ENCODE peak calls at places on chromosome 16, in five cellular contexts. W, D, S, H and F are unnamed samples.

GRCh38 chr16:54287018-54287757 is 601 bp upstream of the IRX3 start:
- DNase-seq in W (no peak), D (no peak), S (no peak), H (no peak), F (no peak)

GRCh38 chr16:59633996-59634579 is 900.0 kb upstream of the GOT2 start:
- DNase-seq in W (no peak), D (no peak), S (peak), H (no peak), F (peak)

GRCh38 chr16:80806957-80807356 is 2.6 kb upstream of the CDYL2 start:
- DNase-seq in W (no peak), D (no peak), S (peak), H (no peak), F (peak)

GRCh38 chr16:726438-727290 is at the start of the genes CCDC78 and HAGHL:
- DNase-seq in W (peak), D (no peak), S (no peak), H (peak), F (peak)

GRCh38 chr16:65415460-65415859 is 293.6 kb upstream of the CDH11 start:
- DNase-seq in W (no peak), D (no peak), S (peak), H (no peak), F (no peak)

GRCh38 chr16:70715113-70715711 is 29.4 kb upstream of the MTSS2 start:
- DNase-seq in W (peak), D (peak), S (peak), H (peak), F (peak)

GRCh38 chr16:30335598-30336474 is 19.3 kb downstream of the CD2BP2 start:
- DNase-seq in W (peak), D (no peak), S (peak), H (peak), F (peak)

GRCh38 chr16:31365131-31365865 is 10.3 kb downstream of the ITGAX start:
- DNase-seq in W (no peak), D (no peak), S (no peak), H (no peak), F (no peak)

GRCh38 chr16:424033-424622 is 1.3 kb upstream of the RAB11FIP3 start:
- DNase-seq in W (no peak), D (peak), S (peak), H (peak), F (peak)

GRCh38 chr16:3021449-3022207 is 1.5 kb downstream of the TNFRSF12A start:
- DNase-seq in W (peak), D (peak), S (peak), H (peak), F (peak)

GRCh38 chr16:50067290-50067853 is 1.6 kb downstream of the HEATR3 start:
- DNase-seq in W (no peak), D (no peak), S (peak), H (peak), F (peak)

GRCh38 chr16:86516618-86517003 is 6.3 kb downstream of the FOXF1 start:
- DNase-seq in W (no peak), D (no peak), S (no peak), H (no peak), F (no peak)

GRCh38 chr16:49857423-49858181 is 1.7 kb upstream of the ZNF423 start:
- DNase-seq in W (peak), D (peak), S (peak), H (peak), F (peak)

GRCh38 chr16:14095883-14096551 is 24.9 kb downstream of the MRTFB start:
- DNase-seq in W (peak), D (no peak), S (peak), H (no peak), F (no peak)

GRCh38 chr16:8623634-8624033 is 2.1 kb downstream of the METTL22 start:
- DNase-seq in W (no peak), D (no peak), S (peak), H (no peak), F (peak)

GRCh38 chr16:87358696-87359095 is 24.9 kb downstream of the FBXO31 start:
- DNase-seq in W (peak), D (no peak), S (no peak), H (no peak), F (no peak)

GRCh38 chr16:165539-166374 is at the start of gene HBM:
- DNase-seq in W (no peak), D (no peak), S (no peak), H (no peak), F (no peak)

GRCh38 chr16:1164382-1164781 is 11.5 kb downstream of the CACNA1H start:
- DNase-seq in W (no peak), D (no peak), S (no peak), H (no peak), F (no peak)

GRCh38 chr16:1163567-1164055 is 10.7 kb downstream of the CACNA1H start:
- DNase-seq in W (no peak), D (no peak), S (no peak), H (no peak), F (no peak)

GRCh38 chr16:67562918-67563707 is 787 bp downstream of the CTCF start:
- DNase-seq in W (peak), D (peak), S (peak), H (peak), F (peak)

GRCh38 chr16:52074133-52074532 is 472.8 kb downstream of the TOX3 start:
- DNase-seq in W (no peak), D (no peak), S (no peak), H (no peak), F (no peak)

GRCh38 chr16:65574311-65574966 is 452.6 kb upstream of the CDH11 start:
- DNase-seq in W (no peak), D (no peak), S (no peak), H (peak), F (no peak)

GRCh38 chr16:48452991-48453760 is 68.0 kb upstream of the SIAH1 start:
- DNase-seq in W (no peak), D (no peak), S (no peak), H (no peak), F (no peak)

GRCh38 chr16:1808691-1809090 is 15.2 kb upstream of the IGFALS start:
- DNase-seq in W (no peak), D (no peak), S (no peak), H (no peak), F (no peak)

GRCh38 chr16:6642271-6642670 is 690.4 kb upstream of the RBFOX1 start:
- DNase-seq in W (no peak), D (no peak), S (no peak), H (no peak), F (no peak)

DNA sequence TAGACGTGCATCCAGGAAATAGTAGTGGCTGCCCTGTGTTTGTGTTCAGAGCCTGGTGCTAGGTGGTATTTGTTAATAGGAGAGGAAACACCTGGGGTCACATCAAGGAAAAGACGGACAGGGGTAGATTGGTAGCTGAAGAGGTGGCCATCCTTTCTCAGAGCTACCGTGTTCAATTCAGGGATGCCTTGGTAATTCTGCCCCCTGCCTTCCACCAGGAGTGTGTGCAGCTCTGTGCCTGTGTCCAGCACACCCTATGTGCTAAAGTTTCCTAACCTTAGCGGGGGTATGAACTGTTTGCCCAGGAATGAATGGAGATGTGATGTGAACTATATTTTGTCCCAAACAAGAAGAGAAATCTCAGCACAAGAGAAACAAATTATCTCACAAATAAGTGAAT is 174.1 kb upstream of the MPHOSPH6 start:
- DNase-seq in W (no peak), D (no peak), S (no peak), H (peak), F (no peak)
- TF ChIP-seq CTCF in W (no peak), D (peak), S (peak), H (peak), F (peak)

GRCh38 chr16:19109288-19109664 is 4.5 kb upstream of the ITPRIPL2 start:
- DNase-seq in W (no peak), D (no peak), S (no peak), H (no peak), F (no peak)
- H3K4me3 ChIP-seq in W (no peak), D (no peak), S (no peak), H (no peak), F (no peak)

GRCh38 chr16:75552951-75553350 is 3.1 kb downstream of the TMEM231 start:
- DNase-seq in W (no peak), D (no peak), S (no peak), H (no peak), F (no peak)

GRCh38 chr16:75559564-75560372 is 3.7 kb upstream of the TMEM231 start:
- DNase-seq in W (no peak), D (no peak), S (peak), H (peak), F (peak)

GRCh38 chr16:75555707-75556512 is at the start of gene TMEM231:
- DNase-seq in W (peak), D (peak), S (peak), H (peak), F (peak)

GRCh38 chr16:75559002-75559401 is 3.0 kb upstream of the TMEM231 start:
- DNase-seq in W (no peak), D (no peak), S (no peak), H (no peak), F (no peak)

DNA sequence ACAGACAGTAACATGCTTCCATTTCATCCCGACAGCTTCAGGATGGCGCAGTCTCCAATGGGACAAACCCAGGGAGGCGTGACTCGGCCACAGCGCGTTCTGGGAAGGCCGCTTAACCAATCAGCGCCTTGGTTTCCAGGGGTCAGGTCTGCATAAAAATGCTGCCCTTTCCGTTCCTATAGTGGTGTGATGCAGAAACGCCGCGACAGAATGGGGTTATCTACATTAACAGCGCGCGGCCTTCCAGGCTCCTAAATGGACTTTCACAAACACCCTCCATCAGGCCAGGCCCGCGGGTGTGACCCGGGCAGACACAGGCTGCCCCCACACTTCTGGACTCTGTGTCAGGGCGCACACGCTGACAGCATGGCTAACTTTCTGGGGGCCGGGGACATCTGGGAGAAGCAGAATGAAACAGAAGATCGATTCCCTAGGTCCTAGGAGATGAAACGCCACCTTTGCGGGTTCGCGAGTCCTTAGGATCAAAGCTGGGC is 792 bp downstream of the TMEM231 start:
- DNase-seq in W (peak), D (peak), S (peak), H (peak), F (peak)
- TF ChIP-seq CTCF in W (no peak), D (no peak), S (peak), H (no peak), F (no peak)

GRCh38 chr16:88478889-88479794 is 26.1 kb downstream of the ZFPM1 start:
- DNase-seq in W (peak), D (no peak), S (no peak), H (peak), F (no peak)
- H3K4me3 ChIP-seq in W (no peak), D (no peak), S (no peak), H (no peak), F (no peak)

DNA sequence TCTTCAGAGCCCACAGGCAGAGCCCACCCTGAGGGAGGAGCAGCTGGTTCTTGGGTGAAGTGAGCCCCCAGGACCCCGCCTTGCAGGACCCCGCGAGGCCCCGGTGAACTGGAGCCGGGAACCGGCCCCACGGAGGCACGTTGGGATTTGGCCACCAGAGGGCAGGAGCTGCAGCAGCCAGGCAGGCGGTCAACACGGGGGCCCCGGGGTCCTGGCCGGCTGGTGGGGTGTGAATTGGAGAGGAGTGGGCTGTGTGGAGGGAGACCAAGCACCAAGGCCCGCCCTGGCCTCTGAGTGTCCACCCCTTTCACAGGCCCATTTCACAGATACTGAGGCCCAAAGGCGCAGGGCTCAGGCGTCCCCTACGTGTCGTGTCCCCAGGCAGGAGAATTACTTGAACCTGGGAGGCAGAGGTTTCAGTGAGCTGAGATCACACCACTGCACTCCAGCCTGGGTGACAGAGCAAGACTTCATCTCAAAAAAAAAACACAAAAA is 2.2 kb downstream of the DPEP1 start:
- DNase-seq in W (no peak), D (no peak), S (no peak), H (no peak), F (no peak)
- TF ChIP-seq CTCF in W (peak), D (peak), S (peak), H (peak), F (peak)